ENCODE peak calls at places on chromosomes 1 and 21, in six cellular contexts. K is dorsolateral prefrontal cortex; U is Peyer's patch; V is activated T-cell treated with anti-CD3 and anti-CD28 coated beads, Interleukin-2, amount 50 U/mL, for 48 hours; C is suprapubic skin; P is retinal pigment epithelial cell. M is an unnamed sample.

GRCh38 chr1:163697137-163697536 is 375.4 kb downstream of the NUF2 start:
- DNase-seq in K (no peak), U (no peak), V (no peak), C (no peak), P (no peak), M (no peak)

GRCh38 chr1:181077576-181078242 is 10.8 kb upstream of the IER5 start:
- DNase-seq in K (no peak), U (no peak), V (no peak), C (no peak), P (no peak), M (no peak)

GRCh38 chr1:8017495-8018310 is 8.4 kb downstream of the ERRFI1 start:
- DNase-seq in K (no peak), U (no peak), V (no peak), C (no peak), P (peak), M (peak)

GRCh38 chr1:194241215-194241614 is 1054.8 kb upstream of the B3GALT2 start:
- DNase-seq in K (no peak), U (no peak), V (no peak), C (no peak), P (no peak), M (no peak)

GRCh38 chr1:178161516-178161915 is 67.6 kb downstream of the RASAL2 start:
- DNase-seq in K (no peak), U (no peak), V (no peak), C (no peak), P (no peak), M (no peak)

GRCh38 chr21:41610042-41610839 is 102.3 kb upstream of the TMPRSS2 start:
- DNase-seq in K (peak), U (peak), V (peak), C (no peak), P (no peak), M (no peak)

GRCh38 chr1:92961131-92961895 is at the start of gene DIPK1A:
- DNase-seq in K (peak), U (peak), V (peak), C (peak), P (no peak), M (peak)

GRCh38 chr1:229058111-229058551 is 212.8 kb upstream of the RAB4A start:
- DNase-seq in K (no peak), U (peak), V (peak), C (no peak), P (no peak), M (no peak)

GRCh38 chr21:40901690-40902089 is 54.7 kb upstream of the DSCAM start:
- DNase-seq in K (no peak), U (no peak), V (no peak), C (no peak), P (no peak), M (no peak)

GRCh38 chr1:152533327-152533938 is 19.2 kb downstream of the CRCT1 start:
- DNase-seq in K (no peak), U (peak), V (peak), C (no peak), P (no peak), M (peak)

GRCh38 chr1:16351994-16352841 is at the start of gene FBXO42:
- DNase-seq in K (peak), U (peak), V (peak), C (peak), P (no peak), M (peak)

GRCh38 chr1:72062584-72062983 is 219.8 kb downstream of the NEGR1 start:
- DNase-seq in K (peak), U (no peak), V (no peak), C (no peak), P (no peak), M (no peak)

GRCh38 chr1:212512731-212513559 is 80.2 kb downstream of the NENF start:
- DNase-seq in K (no peak), U (no peak), V (no peak), C (no peak), P (no peak), M (no peak)

GRCh38 chr1:233327938-233328660 is 575 bp downstream of the MAP3K21 start:
- DNase-seq in K (no peak), U (peak), V (peak), C (no peak), P (no peak), M (no peak)

GRCh38 chr1:212021563-212021962 is 13.8 kb downstream of the INTS7 start:
- DNase-seq in K (no peak), U (no peak), V (no peak), C (no peak), P (no peak), M (no peak)

GRCh38 chr21:25639167-25639921 is at the start of gene JAM2:
- DNase-seq in K (peak), U (peak), V (peak), C (peak), P (no peak), M (peak)

GRCh38 chr1:116382321-116382720 is 9.3 kb downstream of the ATP1A1 start:
- DNase-seq in K (no peak), U (no peak), V (no peak), C (no peak), P (no peak), M (no peak)

GRCh38 chr1:228911225-228911624 is 175.9 kb downstream of the RHOU start:
- DNase-seq in K (no peak), U (no peak), V (no peak), C (no peak), P (no peak), M (no peak)

GRCh38 chr1:83559090-83559489 is 439.8 kb downstream of the TTLL7 start:
- DNase-seq in K (no peak), U (no peak), V (no peak), C (no peak), P (no peak), M (no peak)

GRCh38 chr1:43583058-43583457 is 52.4 kb downstream of the PTPRF start:
- DNase-seq in K (no peak), U (no peak), V (no peak), C (no peak), P (no peak), M (no peak)

GRCh38 chr1:18261891-18262290 is 154.3 kb downstream of the IGSF21 start:
- DNase-seq in K (no peak), U (no peak), V (no peak), C (no peak), P (no peak), M (no peak)

GRCh38 chr1:74733616-74734484 is 898 bp downstream of the TYW3 start:
- DNase-seq in K (peak), U (peak), V (no peak), C (no peak), P (peak), M (no peak)